ENCODE peak calls at places on chromosomes 6 and 20, in seven cellular contexts. Q, X, K, D, A, V and O are unnamed samples.

GRCh38 chr20:23061713-23062561 is 12.5 kb upstream of the THBD start:
- DNase-seq in Q (peak; percentile 57), A (no peak), D (no peak), K (no peak), X (peak; percentile 29), V (no peak), O (no peak)

GRCh38 chr6:137094411-137095008 is 49.7 kb upstream of the IL20RA start:
- DNase-seq in A (peak; percentile 56), X (peak; percentile 74), Q (peak; percentile 65), K (no peak), D (peak; percentile 63), V (peak; percentile 91), O (no peak)

GRCh38 chr6:3808759-3809514 is 40.2 kb upstream of the FAM50B start:
- DNase-seq in Q (no peak), V (no peak), D (no peak), X (peak; percentile 50), K (no peak), A (no peak), O (no peak)

GRCh38 chr6:89352329-89353117 is at the start of gene UBE2J1:
- DNase-seq in D (peak; percentile 82), A (peak; percentile 95), K (peak; percentile 45), X (peak; percentile 80), Q (peak; percentile 90), V (no peak), O (peak; percentile 39)

GRCh38 chr6:35166160-35166919 is 25.2 kb upstream of the TCP11 start:
- DNase-seq in K (no peak), X (no peak), Q (no peak), V (no peak), A (no peak), D (no peak), O (no peak)

GRCh38 chr6:111524735-111525134 is 41.7 kb upstream of the REV3L start:
- DNase-seq in Q (no peak), D (no peak), V (no peak), A (no peak), K (no peak), X (no peak), O (no peak)

GRCh38 chr6:132931937-132932336 is 117.6 kb downstream of the RPS12 start:
- DNase-seq in X (no peak), K (no peak), D (no peak), Q (no peak), A (no peak), V (no peak), O (no peak)

GRCh38 chr6:12578751-12579150 is 137.8 kb upstream of the PHACTR1 start:
- DNase-seq in A (no peak), D (no peak), V (no peak), Q (no peak), X (no peak), K (no peak), O (no peak)

GRCh38 chr6:168213121-168213524 is 106.5 kb downstream of the DACT2 start:
- DNase-seq in D (no peak), X (no peak), Q (no peak), A (no peak), V (no peak), K (no peak), O (no peak)

GRCh38 chr6:85641522-85641915 is 1.2 kb downstream of the SYNCRIP start:
- DNase-seq in K (no peak), V (no peak), Q (no peak), X (no peak), A (no peak), D (no peak), O (no peak)

GRCh38 chr6:41777886-41778285 is 1.8 kb downstream of the FRS3 start:
- DNase-seq in V (no peak), Q (no peak), X (no peak), K (no peak), A (no peak), D (no peak), O (no peak)
- TF ChIP-seq TAF1 in V (no peak), Q (no peak), X (no peak), K (no peak), A (no peak), D (no peak), O (no peak)

GRCh38 chr20:63619505-63619904 is 7.4 kb downstream of the GMEB2 start:
- DNase-seq in A (no peak), X (no peak), Q (no peak), V (no peak), D (no peak), K (no peak), O (no peak)
- TF ChIP-seq TAF1 in A (no peak), X (no peak), Q (no peak), V (no peak), D (no peak), K (no peak), O (no peak)

DNA sequence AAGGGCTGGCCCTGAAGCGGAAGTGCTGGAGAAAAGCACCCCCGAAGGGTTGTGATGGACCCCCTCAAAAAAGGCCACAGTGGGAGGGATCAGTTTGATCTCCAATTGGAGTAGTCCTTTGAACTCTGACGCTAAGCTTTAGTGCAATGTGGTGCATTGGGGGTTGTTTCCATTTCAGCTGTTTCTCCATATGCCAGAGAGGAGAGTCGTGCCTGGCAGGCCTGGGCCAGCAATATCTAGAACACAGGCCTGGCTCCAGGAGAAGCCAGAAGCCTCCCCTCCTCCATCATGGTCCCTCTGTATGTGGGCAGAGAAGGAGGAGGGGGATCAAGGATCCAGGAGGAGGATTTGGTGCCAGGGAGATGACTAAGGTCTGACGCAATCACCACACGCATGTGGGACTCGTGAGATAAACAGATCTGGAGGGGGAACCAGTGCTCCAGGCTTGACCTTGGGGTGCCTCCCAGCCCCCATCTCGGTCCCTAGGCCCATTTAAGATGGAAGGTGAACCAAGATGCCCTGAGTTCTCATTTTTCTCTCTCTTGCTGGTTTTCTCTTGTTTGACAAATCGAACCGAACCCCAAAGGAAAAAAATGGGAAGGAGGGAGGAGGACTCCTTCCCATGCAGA is 517.4 kb upstream of the JARID2 start:
- DNase-seq in V (no peak), Q (no peak), K (no peak), X (no peak), D (peak; percentile 73), A (no peak), O (no peak)
- TF ChIP-seq TAF1 in V (no peak), Q (no peak), K (no peak), X (no peak), D (no peak), A (no peak), O (no peak)

GRCh38 chr20:14264869-14265268 is 72.5 kb downstream of the FLRT3 start:
- DNase-seq in X (peak; percentile 22), V (no peak), Q (no peak), K (no peak), D (no peak), A (peak; percentile 4), O (no peak)
- TF ChIP-seq TAF1 in X (no peak), V (no peak), Q (no peak), K (no peak), D (no peak), A (no peak), O (no peak)